ENCODE peak calls at places on chromosomes 2 and 18, in six cellular contexts. V is mesenteric fat pad; I is H9; B is upper lobe of left lung; O is spleen; S is central memory CD4-positive, alpha-beta T cell. R is an unnamed sample.

GRCh38 chr2:169069818-169070217 is 455 bp downstream of the DHRS9 start:
- DNase-seq in V (no peak), O (no peak), I (no peak), B (no peak), S (no peak), R (no peak)

GRCh38 chr2:17799301-17800126 is 16.7 kb upstream of the MSGN1 start:
- DNase-seq in B (no peak), S (no peak), V (no peak), I (no peak), O (no peak), R (no peak)

GRCh38 chr2:18546586-18546985 is 13.9 kb downstream of the RDH14 start:
- DNase-seq in V (no peak), S (peak), O (no peak), I (no peak), B (no peak), R (no peak)

GRCh38 chr18:77052297-77052645 is 80.3 kb downstream of the MBP start:
- DNase-seq in S (no peak), V (no peak), B (peak), I (no peak), O (no peak), R (no peak)

GRCh38 chr2:80059381-80059907 is 245.1 kb downstream of the LRRTM1 start:
- DNase-seq in I (no peak), B (no peak), S (no peak), V (no peak), O (no peak), R (no peak)

GRCh38 chr2:84969511-84970265 is 1.3 kb upstream of the KCMF1 start:
- DNase-seq in O (no peak), V (no peak), S (peak), I (no peak), B (no peak), R (peak)

GRCh38 chr2:198004173-198004572 is 199.8 kb downstream of the PLCL1 start:
- DNase-seq in I (no peak), B (no peak), O (no peak), S (no peak), V (no peak), R (no peak)

GRCh38 chr2:45759310-45759851 is 107.9 kb downstream of the PRKCE start:
- DNase-seq in S (no peak), I (no peak), O (no peak), V (no peak), B (no peak), R (no peak)

GRCh38 chr18:23519725-23520124 is 16.4 kb downstream of the RMC1 start:
- DNase-seq in I (no peak), B (no peak), S (no peak), O (no peak), V (no peak), R (no peak)

GRCh38 chr2:202960524-202960923 is 48.4 kb downstream of the CARF start:
- DNase-seq in I (no peak), S (no peak), O (no peak), B (no peak), V (no peak), R (no peak)